ENCODE peak calls at places on chromosomes 2 and 18, in seven cellular contexts. Q is stimulated activated CD8-positive, alpha-beta memory T cell treated with anti-CD3 and anti-CD28 coated beads, Interleukin-12 subunit alpha, Interleukin-12 subunit beta, amount 100 ng/mL, for 1 hour; N is LHCN-M2; E is activated T-helper 9 cell treated with anti-CD3 and anti-CD28 coated beads, Interleukin-2, amount 50 U/mL, for 16 hours; C is activated CD4-positive, alpha-beta T cell treated with anti-CD3 and anti-CD28 coated beads, Interleukin-2, amount 50 U/mL, for 24 hours; T is IMR-90; V is GM23338. W is an unnamed sample.

GRCh38 chr2:12442627-12442928 is 274.2 kb upstream of the TRIB2 start:
- DNase-seq in Q (no peak), N (no peak), E (no peak), C (no peak), T (peak), V (no peak), W (no peak)

GRCh38 chr2:219168526-219168925 is 1.3 kb downstream of the SLC23A3 start:
- DNase-seq in Q (no peak), N (no peak), E (no peak), C (no peak), T (no peak), V (no peak), W (no peak)

GRCh38 chr2:84785950-84786349 is 94.9 kb downstream of the TRABD2A start:
- DNase-seq in Q (no peak), N (no peak), E (no peak), C (no peak), T (no peak), V (no peak), W (no peak)

GRCh38 chr18:32326450-32327309 is 136.8 kb downstream of the MEP1B start:
- DNase-seq in Q (no peak), N (no peak), E (no peak), C (no peak), T (peak), V (peak), W (no peak)

GRCh38 chr2:148932536-148932935 is 57.5 kb downstream of the KIF5C start:
- DNase-seq in Q (no peak), N (no peak), E (no peak), C (no peak), T (no peak), V (no peak), W (no peak)

GRCh38 chr2:235129856-235130255 is 178.0 kb downstream of the SH3BP4 start:
- DNase-seq in Q (no peak), N (no peak), E (no peak), C (no peak), T (peak), V (no peak), W (no peak)

GRCh38 chr2:235414422-235414821 is 79.4 kb upstream of the AGAP1 start:
- DNase-seq in Q (no peak), N (no peak), E (no peak), C (no peak), T (no peak), V (no peak), W (no peak)

GRCh38 chr2:120482334-120482733 is 136.4 kb downstream of the INHBB start:
- DNase-seq in Q (no peak), N (no peak), E (no peak), C (no peak), T (no peak), V (no peak), W (no peak)

GRCh38 chr2:154187948-154188347 is 316.2 kb downstream of the GALNT13 start:
- DNase-seq in Q (no peak), N (peak), E (no peak), C (no peak), T (no peak), V (no peak), W (no peak)

W was measured in activated naive CD4-positive, alpha-beta T cell treated with anti-CD3 and anti-CD28 coated beads, Interleukin-2, amount 50 U/mL, for 72 hours.